ENCODE peak calls at places on chromosome 13, in four cellular contexts. I is A673, Y is fibroblast of lung, R is transverse colon. S is an unnamed sample.

GRCh38 chr13:62875118-62875640 is 1459.5 kb upstream of the PCDH20 start:
- DNase-seq in R (no peak), Y (no peak), I (peak; percentile 60), S (no peak)

GRCh38 chr13:31172535-31172934 is 10.8 kb upstream of the HSPH1 start:
- DNase-seq in R (no peak), Y (peak; percentile 79), I (no peak), S (no peak)

GRCh38 chr13:85108356-85108755 is 690.9 kb downstream of the SLITRK6 start:
- DNase-seq in R (no peak), Y (no peak), I (no peak), S (no peak)

GRCh38 chr13:106348032-106348431 is 187.4 kb downstream of the EFNB2 start:
- DNase-seq in R (no peak), Y (peak; percentile 44), I (no peak), S (no peak)

GRCh38 chr13:103351035-103351828 is 285.0 kb upstream of the SLC10A2 start:
- DNase-seq in I (peak; percentile 7), Y (peak; percentile 37), R (peak; percentile 10), S (no peak)

GRCh38 chr13:51785592-51786424 is 18.2 kb downstream of the DHRS12 start:
- DNase-seq in I (peak; percentile 96), Y (peak; percentile 64), R (no peak), S (no peak)

GRCh38 chr13:113664751-113665581 is 2.1 kb upstream of the GRK1 start:
- DNase-seq in Y (no peak), I (no peak), R (peak; percentile 11), S (no peak)

GRCh38 chr13:72229067-72229466 is 362.1 kb upstream of the DACH1 start:
- DNase-seq in Y (no peak), I (no peak), R (no peak), S (no peak)

GRCh38 chr13:76425930-76426329 is 460.3 kb downstream of the KCTD12 start:
- DNase-seq in Y (peak; percentile 93), I (peak; percentile 10), R (no peak), S (no peak)

GRCh38 chr13:62879071-62879470 is 1463.4 kb upstream of the PCDH20 start:
- DNase-seq in I (peak; percentile 72), Y (peak; percentile 5), R (no peak), S (no peak)

GRCh38 chr13:79482271-79482970 is 1.5 kb downstream of the NDFIP2 start:
- DNase-seq in Y (no peak), R (no peak), I (no peak), S (no peak)

GRCh38 chr13:61094865-61095264 is 320.8 kb downstream of the PCDH20 start:
- DNase-seq in R (no peak), Y (no peak), I (no peak), S (no peak)

GRCh38 chr13:23810842-23811241 is 78.4 kb downstream of the MIPEP start:
- DNase-seq in R (no peak), Y (no peak), I (no peak), S (no peak)

GRCh38 chr13:23848019-23848418 is 41.2 kb downstream of the MIPEP start:
- DNase-seq in Y (no peak), R (no peak), I (no peak), S (no peak)

GRCh38 chr13:94129490-94129894 is 350.0 kb downstream of the DCT start:
- DNase-seq in R (no peak), Y (peak; percentile 9), I (no peak), S (no peak)

GRCh38 chr13:77760893-77761292 is 63.4 kb downstream of the SLAIN1 start:
- DNase-seq in I (no peak), R (no peak), Y (no peak), S (no peak)

DNA sequence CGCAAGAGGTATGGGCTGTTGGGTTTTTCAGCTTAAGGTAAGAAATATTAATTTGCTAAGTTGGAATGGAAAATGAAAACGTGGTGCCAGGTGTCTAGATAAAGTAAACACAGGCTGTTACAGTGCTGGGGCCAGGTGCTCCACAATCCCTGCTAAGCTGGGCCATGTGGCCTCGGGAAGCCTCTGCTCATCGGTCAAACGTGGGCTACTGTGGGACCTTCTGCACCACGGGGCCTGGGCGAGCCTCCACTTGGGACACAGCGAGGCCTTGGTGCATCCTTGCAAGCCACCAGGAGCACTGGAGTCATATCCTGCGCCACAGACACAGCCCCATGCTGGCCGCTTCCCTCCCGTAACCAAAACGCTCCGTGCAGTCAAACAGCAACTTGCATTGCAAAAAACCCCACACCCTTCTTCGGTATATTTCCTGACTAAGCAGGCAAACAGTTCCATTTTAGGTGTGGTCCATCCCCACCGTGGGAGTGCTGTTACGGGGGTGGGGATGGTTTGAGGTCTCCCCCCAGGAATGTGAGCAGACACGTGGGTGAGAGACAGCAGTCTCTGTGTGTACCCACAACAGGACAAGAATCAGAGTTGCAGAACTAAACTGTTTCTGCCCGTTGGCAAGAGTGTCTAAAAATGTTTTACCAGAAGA is 96.3 kb upstream of the SOX1 start:
- DNase-seq in Y (no peak), R (no peak), I (no peak), S (no peak)
- H3K9me3 ChIP-seq in Y (peaks cover 13% of the 10 kb centered on the region), R (no peaks in the 10 kb centered on the region), I (no peaks in the 10 kb centered on the region), S (no peaks in the 10 kb centered on the region)

GRCh38 chr13:110319774-110320509 is 12.9 kb downstream of the COL4A2 start:
- DNase-seq in I (peak; percentile 85), R (no peak), Y (peak; percentile 43), S (no peak)

GRCh38 chr13:110322126-110322827 is 15.2 kb downstream of the COL4A2 start:
- DNase-seq in Y (no peak), R (no peak), I (no peak), S (no peak)

GRCh38 chr13:110318920-110319319 is 11.8 kb downstream of the COL4A2 start:
- DNase-seq in I (no peak), Y (no peak), R (no peak), S (no peak)

GRCh38 chr13:110319397-110319773 is 12.3 kb downstream of the COL4A2 start:
- DNase-seq in Y (no peak), I (no peak), R (no peak), S (no peak)

DNA sequence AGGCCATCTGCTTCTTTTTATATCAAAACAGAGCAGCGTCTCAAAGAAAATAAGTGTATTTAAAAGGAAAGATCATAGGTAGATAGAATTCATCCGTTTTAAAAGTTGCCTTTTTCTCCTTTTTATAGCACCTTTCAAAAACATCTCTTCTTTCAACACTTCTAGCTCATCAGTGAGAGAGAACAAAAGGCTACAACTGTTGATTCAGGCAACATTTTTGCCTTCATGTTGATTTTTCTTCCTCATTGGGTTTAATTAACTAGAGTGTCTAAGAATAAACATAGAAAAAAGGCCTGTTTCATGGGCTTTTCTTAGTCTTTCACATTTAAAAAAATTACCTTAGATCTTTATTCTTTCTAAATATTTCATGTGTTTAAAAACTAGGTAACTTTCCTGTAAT is 13.6 kb downstream of the COL4A2 start:
- DNase-seq in I (no peak), Y (no peak), R (no peak), S (no peak)
- H3K9me3 ChIP-seq in I (no peaks in the 10 kb centered on the region), Y (no peaks in the 10 kb centered on the region), R (no peaks in the 10 kb centered on the region), S (no peaks in the 10 kb centered on the region)

GRCh38 chr13:57982782-57983181 is 351.2 kb downstream of the PCDH17 start:
- DNase-seq in Y (no peak), R (no peak), I (no peak), S (no peak)

GRCh38 chr13:57992416-57992815 is 360.9 kb downstream of the PCDH17 start:
- DNase-seq in Y (no peak), R (no peak), I (no peak), S (no peak)

DNA sequence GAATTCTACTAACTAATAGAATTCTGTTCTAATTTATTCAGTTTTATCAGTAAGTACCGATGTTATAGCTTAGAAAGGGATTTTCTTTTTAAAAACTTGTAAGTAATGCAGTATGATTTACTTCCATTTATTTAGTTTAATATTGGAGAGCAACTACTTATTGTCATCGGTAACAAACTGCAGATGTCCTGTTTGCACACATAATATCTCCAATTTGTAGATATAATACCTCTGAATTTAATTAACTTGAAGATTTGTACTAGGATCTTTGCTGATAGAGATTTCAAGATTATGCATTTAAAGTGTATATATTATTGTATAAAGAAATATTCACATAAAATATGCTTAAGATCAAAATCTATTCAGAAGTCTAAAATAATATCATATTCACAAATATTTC is 356.7 kb downstream of the PCDH17 start:
- DNase-seq in Y (no peak), I (no peak), R (no peak), S (no peak)
- H3K9me3 ChIP-seq in Y (no peaks in the 10 kb centered on the region), I (no peaks in the 10 kb centered on the region), R (peaks cover 6% of the 10 kb centered on the region), S (no peaks in the 10 kb centered on the region)

GRCh38 chr13:112249644-112250610 is 126.2 kb upstream of the SPACA7 start:
- DNase-seq in I (no peak), R (no peak), Y (no peak), S (no peak)
- H3K9me3 ChIP-seq in I (no peaks in the 10 kb centered on the region), R (no peaks in the 10 kb centered on the region), Y (no peaks in the 10 kb centered on the region), S (no peaks in the 10 kb centered on the region)

GRCh38 chr13:111659842-111660241 is 339.4 kb downstream of the TEX29 start:
- DNase-seq in R (no peak), I (no peak), Y (no peak), S (no peak)
- H3K9me3 ChIP-seq in R (no peaks in the 10 kb centered on the region), I (no peaks in the 10 kb centered on the region), Y (no peaks in the 10 kb centered on the region), S (no peaks in the 10 kb centered on the region)

DNA sequence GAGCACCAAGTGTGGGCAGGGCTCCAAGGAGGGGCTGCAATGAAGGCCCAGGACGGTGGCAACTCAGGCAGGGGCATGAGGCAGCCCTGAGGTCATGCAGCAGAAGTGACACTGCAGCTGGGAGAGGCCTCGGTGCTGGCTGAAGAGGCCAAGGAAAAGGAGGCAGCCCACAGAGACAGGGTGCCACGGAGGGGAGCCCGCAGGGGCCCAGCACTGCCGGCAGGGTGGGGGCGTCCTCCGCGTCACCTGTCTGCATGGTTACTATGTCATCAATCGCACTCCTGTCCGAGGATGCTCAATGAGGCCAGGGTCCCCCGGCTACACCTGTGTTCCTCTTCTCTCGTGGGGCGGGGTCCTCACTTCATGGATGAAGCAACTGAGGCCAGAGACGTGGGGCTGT is 123.1 kb downstream of the TUBA3C start:
- DNase-seq in R (no peak), I (no peak), Y (no peak), S (no peak)
- H3K9me3 ChIP-seq in R (peaks cover 4% of the 10 kb centered on the region), I (no peaks in the 10 kb centered on the region), Y (no peaks in the 10 kb centered on the region), S (no peaks in the 10 kb centered on the region)

DNA sequence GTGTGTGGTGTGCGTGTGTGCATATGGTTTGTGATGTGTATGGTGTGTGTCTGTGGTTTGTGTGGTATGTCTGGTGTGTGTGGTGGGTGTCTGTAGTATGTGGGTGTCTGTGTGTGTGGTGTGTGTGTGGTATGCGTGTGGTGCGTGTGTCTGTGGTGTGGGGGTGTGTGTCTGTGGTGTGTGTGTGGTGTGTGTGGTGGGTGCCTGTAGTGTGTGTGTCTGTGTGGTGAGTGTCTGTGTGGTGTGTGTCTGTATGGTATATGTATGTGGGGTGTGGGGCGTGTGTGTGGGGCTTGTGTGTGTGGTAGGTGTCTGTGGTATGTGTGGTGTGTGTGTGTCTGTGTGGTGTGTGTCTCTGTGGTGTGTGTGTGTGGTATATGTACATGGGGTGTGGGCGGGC is 300.7 kb downstream of the TEX29 start:
- DNase-seq in R (no peak), Y (no peak), I (no peak), S (no peak)
- H3K9me3 ChIP-seq in R (no peaks in the 10 kb centered on the region), Y (no peaks in the 10 kb centered on the region), I (no peaks in the 10 kb centered on the region), S (no peaks in the 10 kb centered on the region)

GRCh38 chr13:109426690-109426990 is 359.7 kb downstream of the IRS2 start:
- DNase-seq in I (no peak), Y (no peak), R (no peak), S (no peak)
- H3K9me3 ChIP-seq in I (peaks cover 11% of the 10 kb centered on the region), Y (no peaks in the 10 kb centered on the region), R (no peaks in the 10 kb centered on the region), S (no peaks in the 10 kb centered on the region)